ENCODE peak calls at places on chromosomes 13 and 19, in seven cellular contexts. O is renal cortical epithelial cell; A is stimulated activated CD4-positive, alpha-beta T cell treated with anti-CD3 and anti-CD28 coated beads, Interleukin-2, amount 100 ng/mL, for 48 hours; T is mucosa of descending colon; Q is activated gamma-delta T cell treated with Interleukin-2 at 50 U/mL for 16 hours; R is NCI-H774; I is aorta. S is an unnamed sample.

GRCh38 chr19:45076851-45077730 is 813 bp upstream of the ZNF296 start:
- DNase-seq in O (no peak), A (no peak), T (peak), Q (no peak), R (no peak), I (no peak), S (no peak)

GRCh38 chr13:29547135-29547534 is 48.4 kb downstream of the SLC7A1 start:
- DNase-seq in O (no peak), A (no peak), T (no peak), Q (no peak), R (no peak), I (no peak), S (no peak)

GRCh38 chr13:98363326-98363725 is 186.3 kb upstream of the RNF113B start:
- DNase-seq in O (no peak), A (no peak), T (no peak), Q (no peak), R (no peak), I (no peak), S (no peak)

GRCh38 chr19:51181913-51182419 is 39.9 kb downstream of the SIGLEC7 start:
- DNase-seq in O (no peak), A (no peak), T (no peak), Q (no peak), R (no peak), I (no peak), S (no peak)

GRCh38 chr19:47419037-47419783 is at the start of gene MEIS3:
- DNase-seq in O (no peak), A (no peak), T (no peak), Q (no peak), R (no peak), I (no peak), S (no peak)

GRCh38 chr13:113951246-113951999 is 22.5 kb downstream of the C13orf46 start:
- DNase-seq in O (peak), A (peak), T (peak), Q (peak), R (peak), I (peak), S (peak)

GRCh38 chr19:7703332-7703731 is 1.4 kb upstream of the FCER2 start:
- DNase-seq in O (no peak), A (no peak), T (no peak), Q (no peak), R (no peak), I (no peak), S (no peak)

GRCh38 chr13:22062478-22063205 is 391.8 kb downstream of the FGF9 start:
- DNase-seq in O (no peak), A (no peak), T (no peak), Q (no peak), R (no peak), I (no peak), S (no peak)

GRCh38 chr13:83220241-83220640 is 662.0 kb downstream of the SLITRK1 start:
- DNase-seq in O (no peak), A (no peak), T (no peak), Q (no peak), R (no peak), I (no peak), S (no peak)

GRCh38 chr19:45161715-45162463 is 1.1 kb upstream of the NKPD1 start:
- DNase-seq in O (no peak), A (no peak), T (no peak), Q (no peak), R (no peak), I (no peak), S (no peak)

GRCh38 chr19:2547721-2548120 is 71.8 kb downstream of the GADD45B start:
- DNase-seq in O (no peak), A (no peak), T (no peak), Q (no peak), R (no peak), I (peak), S (no peak)

GRCh38 chr13:73060251-73061160 is 1.7 kb downstream of the KLF5 start:
- DNase-seq in O (peak), A (no peak), T (no peak), Q (no peak), R (no peak), I (no peak), S (no peak)

GRCh38 chr13:71722206-71722605 is 144.8 kb downstream of the DACH1 start:
- DNase-seq in O (peak), A (no peak), T (no peak), Q (no peak), R (no peak), I (no peak), S (no peak)

GRCh38 chr19:4327252-4327876 is 11.3 kb downstream of the STAP2 start:
- DNase-seq in O (peak), A (peak), T (peak), Q (peak), R (no peak), I (peak), S (peak)